ENCODE peak calls at places on chromosomes 2 and 18, in five cellular contexts. A is epithelial cell of esophagus, B is WERI-Rb-1, J is AG09319, Q is endodermal cell. R is an unnamed sample.

GRCh38 chr2:74740395-74741075 is 86.5 kb downstream of the SEMA4F start:
- DNase-seq in A (peak; percentile 100), Q (peak; percentile 64), B (peak; percentile 64), J (peak; percentile 85), R (no peak)

GRCh38 chr2:171553236-171553635 is 31.0 kb downstream of the CYBRD1 start:
- DNase-seq in B (no peak), Q (no peak), J (no peak), A (peak; percentile 73), R (no peak)

GRCh38 chr18:71116535-71116934 is 827.7 kb downstream of the SOCS6 start:
- DNase-seq in B (no peak), J (no peak), A (no peak), Q (no peak), R (no peak)

GRCh38 chr2:133497261-133497893 is 70.9 kb downstream of the NCKAP5 start:
- DNase-seq in B (no peak), A (no peak), J (no peak), Q (peak; percentile 69), R (no peak)

GRCh38 chr2:29806461-29806860 is 114.9 kb downstream of the ALK start:
- DNase-seq in A (peak; percentile 53), Q (no peak), J (no peak), B (no peak), R (no peak)

GRCh38 chr2:223107825-223108224 is 55.8 kb downstream of the KCNE4 start:
- DNase-seq in J (no peak), A (no peak), Q (no peak), B (no peak), R (no peak)

GRCh38 chr2:168114619-168115018 is 132.8 kb downstream of the STK39 start:
- DNase-seq in J (no peak), A (no peak), Q (no peak), B (peak; percentile 20), R (no peak)

GRCh38 chr2:64015898-64016297 is 3.3 kb downstream of the VPS54 start:
- DNase-seq in Q (no peak), J (no peak), A (peak; percentile 33), B (no peak), R (no peak)

GRCh38 chr2:86476092-86476491 is 34.9 kb downstream of the KDM3A start:
- DNase-seq in A (no peak), J (no peak), B (no peak), Q (no peak), R (no peak)

GRCh38 chr2:239086325-239087020 is 238.6 kb downstream of the TWIST2 start:
- DNase-seq in J (no peak), Q (no peak), B (no peak), A (no peak), R (no peak)

GRCh38 chr2:172086349-172087190 is 1.3 kb downstream of the DLX1 start:
- DNase-seq in A (peak; percentile 73), Q (peak; percentile 91), J (no peak), B (peak; percentile 55), R (no peak)

GRCh38 chr2:29014811-29015414 is 33.8 kb downstream of the TOGARAM2 start:
- DNase-seq in J (no peak), B (no peak), Q (no peak), A (peak; percentile 45), R (no peak)

GRCh38 chr2:25316101-25316500 is 25.6 kb downstream of the DNMT3A start:
- DNase-seq in A (no peak), B (no peak), J (no peak), Q (no peak), R (no peak)

GRCh38 chr2:26284132-26284531 is 39.4 kb downstream of the HADHB start:
- DNase-seq in J (no peak), Q (no peak), A (peak; percentile 84), B (no peak), R (no peak)

GRCh38 chr2:119888673-119889072 is 124.2 kb upstream of the EPB41L5 start:
- DNase-seq in Q (no peak), J (peak; percentile 63), A (no peak), B (no peak), R (no peak)

GRCh38 chr2:240350696-240351087 is 84.8 kb upstream of the GPC1 start:
- DNase-seq in B (no peak), A (no peak), J (no peak), Q (no peak), R (peak; percentile 84)

GRCh38 chr2:95390881-95391321 is 11.6 kb upstream of the FAHD2A start:
- DNase-seq in J (no peak), Q (peak; percentile 33), B (no peak), A (no peak), R (no peak)

GRCh38 chr2:101388232-101388631 is 929 bp upstream of the CREG2 start:
- DNase-seq in Q (no peak), J (no peak), B (no peak), A (peak; percentile 94), R (no peak)

GRCh38 chr2:20501974-20502373 is 55.1 kb downstream of the RHOB start:
- DNase-seq in Q (no peak), A (peak; percentile 96), B (no peak), J (peak; percentile 95), R (no peak)

GRCh38 chr2:71687412-71687811 is 234.1 kb downstream of the DYSF start:
- DNase-seq in A (no peak), J (no peak), B (no peak), Q (no peak), R (peak; percentile 49)

GRCh38 chr18:23884712-23885375 is 129.7 kb upstream of the TTC39C start:
- DNase-seq in J (no peak), B (peak; percentile 19), A (no peak), Q (no peak), R (no peak)

GRCh38 chr2:26355038-26355995 is 8.7 kb upstream of the ADGRF3 start:
- DNase-seq in J (peak; percentile 81), Q (no peak), B (no peak), A (peak; percentile 99), R (no peak)

GRCh38 chr2:114821055-114821454 is 378.6 kb downstream of the DPP10 start:
- DNase-seq in Q (peak; percentile 71), J (no peak), A (no peak), B (no peak), R (no peak)

GRCh38 chr2:144479659-144480058 is 40.3 kb downstream of the ZEB2 start:
- DNase-seq in Q (peak; percentile 80), B (no peak), J (no peak), A (no peak), R (no peak)

GRCh38 chr2:144477943-144478283 is 42.0 kb downstream of the ZEB2 start:
- DNase-seq in A (no peak), B (no peak), Q (no peak), J (no peak), R (no peak)

GRCh38 chr2:144475596-144475995 is 44.3 kb downstream of the ZEB2 start:
- DNase-seq in Q (no peak), A (no peak), J (no peak), B (no peak), R (no peak)

GRCh38 chr2:144479138-144479537 is 40.8 kb downstream of the ZEB2 start:
- DNase-seq in B (no peak), J (no peak), Q (peak; percentile 89), A (peak; percentile 32), R (no peak)

DNA sequence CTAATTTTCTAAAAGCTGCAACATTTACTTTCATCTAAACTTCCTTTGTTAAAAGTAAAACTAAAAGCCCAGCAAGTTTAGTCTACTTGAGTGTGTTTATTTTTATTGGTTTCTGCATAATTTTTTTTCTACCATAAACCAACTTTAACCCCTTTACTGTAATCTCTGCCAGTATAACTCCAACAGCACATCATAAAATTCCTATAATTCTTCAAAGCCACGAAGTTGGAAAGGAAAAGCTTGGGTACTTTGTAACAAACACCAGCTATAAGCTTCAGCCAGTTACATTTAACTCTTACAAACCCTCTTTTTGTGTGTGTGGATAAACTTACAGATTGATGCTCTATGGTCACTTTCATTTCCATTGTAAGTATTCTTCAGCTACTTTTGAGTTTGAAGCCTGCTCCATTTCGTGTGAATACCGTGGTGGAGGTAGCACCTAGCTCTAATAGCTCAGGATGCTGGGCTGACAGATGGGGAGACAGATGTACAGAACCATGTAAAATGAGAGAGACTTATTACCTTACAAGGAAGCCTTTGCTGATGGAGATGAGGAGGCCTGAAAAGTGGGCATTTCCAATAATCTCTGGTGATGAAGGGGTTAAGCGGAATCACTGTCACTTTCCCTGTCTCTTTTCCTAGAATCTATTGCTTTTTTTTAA is 42.5 kb downstream of the ZEB2 start:
- DNase-seq in J (no peak), A (no peak), B (no peak), Q (no peak), R (no peak)
- TF ChIP-seq CTCF in J (no peak), A (no peak), B (no peak), Q (no peak), R (no peak)

GRCh38 chr18:50662177-50662576 is 102.3 kb downstream of the MAPK4 start:
- DNase-seq in J (no peak), B (peak; percentile 61), A (peak; percentile 4), Q (peak; percentile 49), R (no peak)

GRCh38 chr18:50661013-50661412 is 101.1 kb downstream of the MAPK4 start:
- DNase-seq in J (no peak), A (no peak), Q (peak; percentile 27), B (no peak), R (no peak)

GRCh38 chr18:50656841-50657470 is 97.1 kb downstream of the MAPK4 start:
- DNase-seq in B (no peak), Q (no peak), J (no peak), A (no peak), R (no peak)

GRCh38 chr18:50658601-50659000 is 98.7 kb downstream of the MAPK4 start:
- DNase-seq in B (no peak), A (no peak), Q (peak; percentile 21), J (no peak), R (no peak)

GRCh38 chr18:50659091-50660003 is 99.5 kb downstream of the MAPK4 start:
- DNase-seq in Q (peak; percentile 53), B (peak; percentile 77), A (peak; percentile 64), J (no peak), R (no peak)
- TF ChIP-seq CTCF in Q (no peak), B (peak; percentile 71), A (peak; percentile 26), J (no peak), R (peak; percentile 45)

DNA sequence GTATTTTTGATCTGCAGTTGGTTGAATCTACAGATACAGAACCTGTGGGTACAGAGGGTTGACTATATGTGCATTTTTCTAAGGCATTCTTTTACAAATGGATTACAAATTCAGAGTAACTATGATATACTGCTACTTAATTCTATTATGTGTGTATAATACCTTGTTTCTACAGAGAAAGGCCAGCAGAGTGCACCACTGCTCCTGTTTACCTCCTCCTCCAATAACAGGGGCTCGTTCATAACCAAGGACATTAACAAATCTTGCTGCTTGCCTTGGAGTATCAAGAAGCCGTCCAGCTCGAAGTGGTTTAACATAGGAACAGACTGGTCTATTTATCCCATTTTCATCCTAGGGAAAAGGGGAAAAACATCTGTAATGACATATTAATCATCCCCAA is 16.4 kb downstream of the CEP76 start:
- DNase-seq in A (peak; percentile 58), J (no peak), B (peak; percentile 25), Q (no peak), R (no peak)
- TF ChIP-seq CTCF in A (peak; percentile 35), J (no peak), B (no peak), Q (peak; percentile 38), R (peak; percentile 48)

GRCh38 chr2:104448661-104449410 is 405.1 kb upstream of the POU3F3 start:
- DNase-seq in B (no peak), Q (no peak), A (no peak), J (no peak), R (no peak)

GRCh38 chr2:104444840-104445239 is 409.1 kb upstream of the POU3F3 start:
- DNase-seq in Q (no peak), A (no peak), J (no peak), B (no peak), R (no peak)

GRCh38 chr2:104452558-104452957 is 401.4 kb upstream of the POU3F3 start:
- DNase-seq in B (no peak), A (no peak), J (no peak), Q (no peak), R (no peak)

GRCh38 chr2:104444392-104444791 is 409.5 kb upstream of the POU3F3 start:
- DNase-seq in A (no peak), J (peak; percentile 3), Q (no peak), B (no peak), R (no peak)

GRCh38 chr2:104447831-104448434 is 406.0 kb upstream of the POU3F3 start:
- DNase-seq in J (no peak), A (no peak), B (no peak), Q (no peak), R (no peak)
- TF ChIP-seq CTCF in J (no peak), A (no peak), B (no peak), Q (peak; percentile 70), R (peak; percentile 67)